ENCODE peak calls at places on chromosomes 3 and 15, in nine cellular contexts. O is sigmoid colon, N is KG1, C is iPS-NIHi11, Q is HT1080, K is foreskin fibroblast, J is pons, L is C1 segment of cervical spinal cord, M is fibroblast of lung. D is an unnamed sample.

GRCh38 chr3:128910006-128910405 is 30.6 kb downstream of the ACAD9 start:
- DNase-seq in O (no peak), N (no peak), C (no peak), Q (no peak), K (no peak), J (no peak), L (no peak), M (no peak), D (no peak)

GRCh38 chr3:183912895-183913579 is 28.4 kb upstream of the PARL start:
- DNase-seq in O (no peak), N (no peak), C (no peak), Q (no peak), K (no peak), J (no peak), L (no peak), M (no peak), D (no peak)

GRCh38 chr15:33801954-33802353 is 166.3 kb upstream of the CHRM5 start:
- DNase-seq in O (no peak), N (no peak), C (no peak), Q (no peak), K (no peak), J (no peak), L (no peak), M (no peak), D (no peak)

GRCh38 chr3:65873869-65874268 is 164.8 kb downstream of the MAGI1 start:
- DNase-seq in O (no peak), N (no peak), C (no peak), Q (no peak), K (no peak), J (no peak), L (no peak), M (no peak), D (no peak)

GRCh38 chr3:96966181-96966929 is 152.0 kb downstream of the EPHA6 start:
- DNase-seq in O (no peak), N (no peak), C (no peak), Q (no peak), K (no peak), J (no peak), L (no peak), M (peak), D (no peak)

GRCh38 chr3:123716421-123716820 is 131.6 kb upstream of the HACD2 start:
- DNase-seq in O (no peak), N (no peak), C (no peak), Q (no peak), K (no peak), J (no peak), L (no peak), M (no peak), D (no peak)

GRCh38 chr3:192038726-192039125 is 577.8 kb downstream of the PYDC2 start:
- DNase-seq in O (no peak), N (no peak), C (no peak), Q (peak), K (no peak), J (no peak), L (no peak), M (peak), D (no peak)

GRCh38 chr15:56820333-56820732 is 87.0 kb upstream of the ZNF280D start:
- DNase-seq in O (no peak), N (peak), C (no peak), Q (no peak), K (no peak), J (peak), L (no peak), M (no peak), D (no peak)

GRCh38 chr3:187020376-187020775 is 90.0 kb downstream of the ST6GAL1 start:
- DNase-seq in O (no peak), N (no peak), C (no peak), Q (no peak), K (no peak), J (no peak), L (no peak), M (no peak), D (no peak)

GRCh38 chr3:116440196-116440595 is 5.1 kb downstream of the LSAMP start:
- DNase-seq in O (no peak), N (no peak), C (no peak), Q (peak), K (peak), J (no peak), L (no peak), M (peak), D (peak)

GRCh38 chr15:77870195-77871065 is 207.1 kb downstream of the TBC1D2B start:
- DNase-seq in O (peak), N (no peak), C (peak), Q (peak), K (peak), J (peak), L (no peak), M (peak), D (peak)

GRCh38 chr3:27939940-27940339 is 217.8 kb upstream of the EOMES start:
- DNase-seq in O (no peak), N (no peak), C (no peak), Q (peak), K (no peak), J (no peak), L (no peak), M (peak), D (peak)

GRCh38 chr3:80697291-80697690 is 929.5 kb upstream of the ROBO1 start:
- DNase-seq in O (no peak), N (no peak), C (no peak), Q (no peak), K (no peak), J (no peak), L (no peak), M (no peak), D (no peak)

GRCh38 chr3:102299125-102299877 is 135.5 kb upstream of the ZPLD1 start:
- DNase-seq in O (no peak), N (no peak), C (no peak), Q (peak), K (no peak), J (no peak), L (no peak), M (peak), D (no peak)

GRCh38 chr3:100107227-100107626 is 7.1 kb downstream of the FILIP1L start:
- DNase-seq in O (no peak), N (no peak), C (no peak), Q (peak), K (no peak), J (no peak), L (no peak), M (peak), D (no peak)

D was measured in brain microvascular endothelial cell.